ENCODE peak calls at places on chromosomes 11 and 22, in four cellular contexts. H, P, E and G are unnamed samples. For H3K9me3, the result is how much of the 10 kb centered on the place peaks cover.

GRCh38 chr11:57500926-57501325 is 14.6 kb downstream of the SLC43A1 start:
- DNase-seq in P (no peak), H (no peak), E (no peak), G (no peak)

GRCh38 chr22:20550851-20551744 is 43.7 kb downstream of the MED15 start:
- DNase-seq in P (no peak), H (no peak), E (peak), G (no peak)

GRCh38 chr11:102770191-102770590 is 10.2 kb downstream of the MMP10 start:
- DNase-seq in P (no peak), H (no peak), E (no peak), G (no peak)

GRCh38 chr22:21641417-21641794 is 696 bp upstream of the SDF2L1 start:
- DNase-seq in P (no peak), H (peak), E (peak), G (peak)

GRCh38 chr22:49960967-49961600 is 512 bp downstream of the PIM3 start:
- DNase-seq in P (peak), E (no peak), H (no peak), G (peak)

GRCh38 chr11:2804189-2804588 is 81.4 kb downstream of the CDKN1C start:
- DNase-seq in E (no peak), P (no peak), H (no peak), G (peak)

GRCh38 chr11:77560605-77561004 is 29.1 kb upstream of the AQP11 start:
- DNase-seq in H (no peak), E (peak), P (no peak), G (no peak)

GRCh38 chr11:37282367-37282766 is 684.3 kb upstream of the RAG2 start:
- DNase-seq in P (no peak), E (no peak), H (no peak), G (no peak)

GRCh38 chr22:44758354-44758969 is 6.1 kb downstream of the ARHGAP8 start:
- DNase-seq in P (no peak), H (no peak), E (peak), G (no peak)

GRCh38 chr11:1639102-1639620 is 9.6 kb downstream of the KRTAP5-5 start:
- DNase-seq in H (peak), P (no peak), E (no peak), G (peak)

GRCh38 chr11:17014774-17015638 is 792 bp upstream of the PLEKHA7 start:
- DNase-seq in H (no peak), P (no peak), E (no peak), G (no peak)

GRCh38 chr11:31870609-31871309 is 59.6 kb upstream of the PAX6 start:
- DNase-seq in E (peak), H (peak), P (no peak), G (peak)

GRCh38 chr22:20531404-20532181 is 24.2 kb downstream of the MED15 start:
- DNase-seq in P (no peak), H (peak), E (peak), G (peak)

GRCh38 chr22:43300891-43301676 is 42.1 kb downstream of the SCUBE1 start:
- DNase-seq in H (no peak), P (no peak), E (no peak), G (no peak)

GRCh38 chr22:42080287-42080686 is 787 bp downstream of the SMDT1 start:
- DNase-seq in H (no peak), P (no peak), E (peak), G (no peak)

GRCh38 chr11:117822031-117822521 is 2.5 kb downstream of the FXYD2 start:
- DNase-seq in E (no peak), H (peak), P (peak), G (no peak)

GRCh38 chr22:22155607-22156006 is 89.0 kb upstream of the VPREB1 start:
- DNase-seq in H (no peak), P (no peak), E (no peak), G (no peak)

GRCh38 chr11:68664141-68664540 is 20.2 kb upstream of the GAL start:
- DNase-seq in E (no peak), P (no peak), H (no peak), G (no peak)

GRCh38 chr11:61645179-61645868 is 34.9 kb upstream of the DAGLA start:
- DNase-seq in P (no peak), H (no peak), E (peak), G (peak)

GRCh38 chr11:65981972-65982823 is 19.8 kb downstream of the EIF1AD start:
- DNase-seq in E (no peak), H (no peak), P (no peak), G (no peak)

GRCh38 chr11:93541884-93542752 is 1.1 kb downstream of the SMCO4 start:
- DNase-seq in P (peak), E (peak), H (peak), G (peak)

GRCh38 chr11:17208257-17208999 is 642 bp upstream of the PIK3C2A start:
- DNase-seq in P (peak), H (peak), E (peak), G (no peak)

GRCh38 chr22:20213833-20214708 is 54.0 kb downstream of the RTN4R start:
- DNase-seq in H (no peak), P (no peak), E (no peak), G (no peak)

GRCh38 chr22:17797721-17798559 is 23.7 kb upstream of the BID start:
- DNase-seq in P (peak), H (no peak), E (no peak), G (no peak)

GRCh38 chr11:34595391-34595790 is 25.5 kb upstream of the EHF start:
- DNase-seq in H (no peak), E (no peak), P (no peak), G (no peak)
- H3K9me3 ChIP-seq in H (under half), E (under half), P (under half), G (under half)

DNA sequence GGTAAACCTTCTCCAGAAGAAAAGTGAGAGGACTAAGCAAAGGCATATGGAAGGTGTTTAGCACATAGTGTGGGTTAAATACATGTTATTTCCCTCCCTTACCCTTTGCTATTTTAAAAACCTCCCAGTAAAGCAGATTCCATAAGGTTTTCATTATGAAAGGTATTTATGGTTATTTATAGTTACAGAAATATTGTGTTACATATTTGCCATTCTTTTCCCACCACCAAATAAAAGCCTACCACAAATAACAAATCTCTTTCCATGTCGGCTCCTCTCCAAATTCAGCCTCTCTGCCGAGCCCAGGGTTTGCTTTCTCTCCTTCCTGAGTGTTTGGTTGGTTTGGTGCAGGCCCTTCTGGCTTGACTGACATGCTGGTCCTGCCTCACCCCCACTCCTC is 64.4 kb downstream of the INSC start:
- DNase-seq in H (no peak), E (peak), P (no peak), G (no peak)
- H3K27ac ChIP-seq in H (no peak), E (peak), P (no peak), G (no peak)

DNA sequence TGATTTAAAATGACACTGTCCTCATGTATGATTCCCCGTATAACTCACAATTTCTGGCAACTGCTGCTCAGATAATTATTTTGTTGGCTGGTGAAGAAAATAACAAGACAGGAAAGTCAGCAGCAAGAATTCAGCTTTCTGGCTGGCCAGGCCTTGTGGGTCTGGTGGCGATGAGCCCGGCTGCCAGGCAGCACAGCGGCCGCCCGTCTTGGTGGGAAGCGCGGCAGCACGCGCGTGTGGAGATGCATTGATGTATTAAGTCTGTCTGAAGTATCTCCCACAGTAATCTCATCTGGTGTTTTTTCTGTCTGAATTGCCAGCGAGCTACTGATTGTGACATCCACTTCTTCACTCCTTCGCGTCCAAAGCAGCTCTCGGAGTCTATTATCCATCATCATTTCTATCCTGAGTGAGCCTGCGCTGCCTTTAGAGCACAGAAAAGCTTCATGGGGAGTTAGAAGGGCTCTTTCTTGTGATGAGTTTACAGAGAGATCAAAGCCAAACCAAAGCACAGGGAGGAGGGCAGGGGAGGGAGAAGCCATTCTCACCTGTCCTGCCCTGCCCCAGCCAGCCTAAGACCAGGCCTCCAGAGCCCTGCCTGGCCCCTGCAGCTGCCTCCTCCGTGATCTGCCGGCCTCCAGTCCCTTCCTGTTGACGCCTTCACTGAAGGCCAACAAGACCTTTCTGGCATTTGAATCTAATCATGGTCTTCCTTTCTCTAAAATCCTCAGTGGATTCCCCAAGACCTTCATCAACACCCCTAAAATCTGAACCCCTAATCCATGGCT is 1418.9 kb downstream of the TBC1D22A start:
- DNase-seq in P (no peak), E (no peak), H (no peak), G (no peak)
- H3K9me3 ChIP-seq in P (under half), E (half or more), H (under half), G (under half)

GRCh38 chr11:130181295-130182272 is 22.0 kb downstream of the ST14 start:
- DNase-seq in P (peak), H (no peak), E (peak), G (no peak)
- H3K27ac ChIP-seq in P (peak), H (no peak), E (no peak), G (peak)

GRCh38 chr11:71202966-71203365 is 49.4 kb downstream of the SHANK2 start:
- DNase-seq in E (no peak), P (no peak), H (no peak), G (no peak)
- H3K9me3 ChIP-seq in E (under half), P (under half), H (under half), G (under half)